ENCODE peak calls at places on chromosomes 7 and 10, in four cellular contexts. B is PC-9, R is A549, H is astrocyte. W is an unnamed sample.

GRCh38 chr7:37448057-37448636 is 517 bp downstream of the ELMO1 start:
- DNase-seq in B (no peak), H (no peak), R (peak; percentile 10), W (no peak)

GRCh38 chr7:16026253-16027020 is 340.0 kb upstream of the MEOX2 start:
- DNase-seq in R (no peak), H (peak; percentile 68), B (no peak), W (peak; percentile 58)

GRCh38 chr7:57370066-57370738 is 79.8 kb upstream of the ZNF716 start:
- DNase-seq in R (no peak), H (no peak), B (no peak), W (no peak)

GRCh38 chr10:71769279-71769823 is 4.0 kb downstream of the VSIR start:
- DNase-seq in H (no peak), B (no peak), R (no peak), W (no peak)

GRCh38 chr10:126437661-126438406 is 49.6 kb upstream of the ADAM12 start:
- DNase-seq in R (no peak), H (no peak), B (no peak), W (no peak)

GRCh38 chr10:87915989-87916388 is 52.6 kb downstream of the PTEN start:
- DNase-seq in H (peak; percentile 38), R (no peak), B (no peak), W (peak; percentile 60)

GRCh38 chr10:48279081-48279751 is 4.7 kb upstream of the FRMPD2 start:
- DNase-seq in R (no peak), B (no peak), H (no peak), W (no peak)

GRCh38 chr10:124569623-124570470 is 108.2 kb downstream of the LHPP start:
- DNase-seq in R (no peak), B (no peak), H (no peak), W (no peak)

GRCh38 chr7:134750083-134751062 is 29.1 kb upstream of the CALD1 start:
- DNase-seq in H (no peak), B (no peak), R (peak; percentile 35), W (no peak)

GRCh38 chr10:113709221-113709838 is 29.6 kb downstream of the CASP7 start:
- DNase-seq in B (no peak), H (peak; percentile 71), R (no peak), W (peak; percentile 92)

GRCh38 chr10:45514283-45515270 is 140.6 kb downstream of the ALOX5 start:
- DNase-seq in R (no peak), B (no peak), H (peak; percentile 31), W (peak; percentile 19)

GRCh38 chr10:78913219-78914059 is 155.3 kb upstream of the ZMIZ1 start:
- DNase-seq in R (no peak), H (no peak), B (no peak), W (no peak)

DNA sequence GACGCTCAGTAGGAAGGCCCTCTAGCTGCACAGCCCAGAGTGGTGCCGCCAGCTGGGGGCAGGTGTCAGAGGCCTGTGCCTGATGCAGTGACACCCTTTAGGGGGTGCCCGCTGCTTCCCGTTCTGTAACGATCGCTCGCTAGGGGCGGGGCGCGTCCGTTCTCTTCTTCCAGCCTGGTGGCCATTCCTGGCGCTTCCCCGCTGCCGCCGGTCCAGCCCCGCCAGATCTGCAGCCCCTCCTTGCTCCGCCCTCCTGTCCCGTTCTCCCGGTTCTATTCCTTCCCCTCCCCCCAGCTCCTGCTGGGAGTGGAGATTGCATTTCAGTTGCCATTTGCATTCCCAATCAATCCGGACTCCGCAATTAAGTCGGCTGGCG is 39.2 kb downstream of the AGAP3 start:
- DNase-seq in R (no peak), H (no peak), B (no peak), W (peak; percentile 54)
- H3K4me3 ChIP-seq in R (no peak overlapping the region), H (peak overlapping the region; percentile 50), B (no peak overlapping the region), W (peak overlapping the region; percentile 68)

GRCh38 chr10:80487791-80488538 is 33.9 kb downstream of the TSPAN14 start:
- DNase-seq in B (no peak), R (no peak), H (no peak), W (no peak)

GRCh38 chr10:80486151-80486692 is 32.1 kb downstream of the TSPAN14 start:
- DNase-seq in B (no peak), R (no peak), H (no peak), W (no peak)

GRCh38 chr10:80486785-80487421 is 32.8 kb downstream of the TSPAN14 start:
- DNase-seq in H (no peak), B (no peak), R (no peak), W (no peak)

GRCh38 chr10:80488539-80489066 is 34.5 kb downstream of the TSPAN14 start:
- DNase-seq in H (no peak), R (no peak), B (no peak), W (no peak)

GRCh38 chr10:80487422-80487785 is 33.3 kb downstream of the TSPAN14 start:
- DNase-seq in B (no peak), H (no peak), R (no peak), W (no peak)
- H3K4me2 ChIP-seq in B (no peak overlapping the region), H (no peak overlapping the region), R (no peak overlapping the region), W (no peak overlapping the region)

DNA sequence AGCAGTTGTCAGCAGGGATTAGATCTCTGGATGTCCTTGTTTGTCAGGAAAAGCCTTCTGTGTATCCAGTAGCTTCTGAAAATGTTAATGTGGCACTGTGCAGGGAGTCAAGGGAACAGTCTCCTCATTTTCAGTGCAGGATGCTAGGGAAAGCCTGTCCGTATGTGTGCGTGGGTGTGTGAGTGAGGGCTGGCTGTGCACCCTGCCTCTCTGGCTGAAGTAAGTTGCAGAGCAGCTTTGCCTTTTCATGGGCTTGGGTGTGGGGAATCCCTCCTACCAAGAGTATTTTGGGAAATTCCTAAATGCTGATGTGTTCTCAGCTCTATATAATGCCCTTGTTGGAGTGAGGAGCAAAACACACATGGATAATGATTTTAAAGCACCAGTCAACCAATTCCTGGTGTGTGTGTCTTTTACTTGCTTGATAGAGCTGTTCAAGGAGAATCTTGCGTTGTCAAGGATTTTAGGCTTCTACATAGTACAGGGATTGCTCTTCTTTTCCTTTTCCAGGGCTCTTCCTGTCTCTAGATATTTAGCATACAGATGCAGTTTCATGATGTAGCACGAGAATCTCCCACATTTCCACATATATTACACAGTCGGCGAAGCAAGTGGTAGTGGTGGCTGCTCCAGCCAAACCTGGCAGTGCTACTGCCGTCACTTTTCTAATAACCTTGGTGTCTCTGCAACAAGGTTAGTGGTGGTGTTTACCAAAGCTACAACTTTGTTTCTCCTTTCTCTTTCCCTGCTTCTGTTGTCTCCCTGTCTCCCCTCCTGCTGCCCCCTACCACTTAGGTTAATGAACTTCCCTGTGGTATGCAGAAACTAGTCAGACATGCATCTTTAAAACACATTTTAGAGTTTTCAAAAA is 92.8 kb downstream of the MCU start:
- DNase-seq in R (no peak), B (peak; percentile 77), H (peak; percentile 91), W (peak; percentile 76)
- H3K4me3 ChIP-seq in R (no peak overlapping the region), B (no peak overlapping the region), H (no peak overlapping the region), W (peak overlapping the region; percentile 45)

GRCh38 chr7:22824760-22825159 is 2.1 kb upstream of the TOMM7 start:
- DNase-seq in H (no peak), R (no peak), B (no peak), W (no peak)
- H3K4me2 ChIP-seq in H (no peak overlapping the region), R (no peak overlapping the region), B (no peak overlapping the region), W (no peak overlapping the region)

GRCh38 chr10:100745882-100746412 is 565 bp downstream of the PAX2 start:
- DNase-seq in H (no peak), R (no peak), B (no peak), W (no peak)

GRCh38 chr10:100746413-100746931 is 1.1 kb downstream of the PAX2 start:
- DNase-seq in H (no peak), B (no peak), R (no peak), W (no peak)

GRCh38 chr10:100744136-100744979 is 1.0 kb upstream of the PAX2 start:
- DNase-seq in H (no peak), B (no peak), R (peak; percentile 33), W (no peak)

GRCh38 chr10:100743626-100744135 is 1.7 kb upstream of the PAX2 start:
- DNase-seq in B (no peak), R (peak; percentile 84), H (peak; percentile 25), W (peak; percentile 45)

DNA sequence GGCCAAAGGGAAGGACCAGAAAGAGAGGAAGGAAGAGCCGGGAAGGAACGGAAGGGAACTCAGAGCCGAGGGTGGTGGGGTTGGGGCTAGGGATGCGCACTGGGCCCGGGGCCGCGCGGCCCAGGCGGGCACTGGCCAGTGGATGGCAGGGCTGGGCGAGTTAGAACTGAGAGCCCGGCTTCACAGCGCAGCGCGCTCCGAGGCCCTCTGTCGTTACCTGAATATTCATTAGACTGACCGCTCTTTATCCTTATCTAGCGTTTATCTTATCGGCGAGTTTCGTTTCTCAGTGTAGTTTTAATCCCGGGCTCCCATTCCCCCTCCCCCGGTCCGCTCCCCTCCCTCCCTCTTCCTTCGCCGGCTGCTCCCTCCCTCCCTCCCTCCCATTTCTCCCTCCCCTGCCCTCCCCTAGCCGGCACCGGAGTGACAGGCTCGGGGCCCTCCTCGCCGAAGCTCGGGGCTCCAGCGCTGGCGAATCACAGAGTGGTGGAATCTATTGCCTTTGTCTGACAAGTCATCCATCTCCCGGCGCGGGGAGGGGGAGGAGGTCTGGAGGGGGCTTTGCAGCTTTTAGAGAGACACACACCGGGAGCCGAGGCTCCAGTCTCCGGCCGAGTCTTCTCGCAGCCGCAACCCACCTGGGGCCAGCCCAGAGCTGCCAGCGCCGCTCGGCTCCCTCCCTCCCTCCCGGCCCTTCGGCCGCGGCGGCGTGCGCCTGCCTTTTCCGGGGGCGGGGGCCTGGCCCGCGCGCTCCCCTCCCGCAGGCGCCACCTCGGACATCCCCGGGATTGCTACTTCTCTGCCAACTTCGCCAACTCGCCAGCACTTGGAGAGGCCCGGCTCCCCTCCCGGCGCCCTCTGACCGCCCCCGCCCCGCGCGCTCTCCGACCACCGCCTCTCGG is at the start of gene PAX2:
- DNase-seq in H (no peak), B (no peak), R (peak; percentile 43), W (no peak)
- H3K4me3 ChIP-seq in H (no peak within 1 kb of the TSS), B (no peak within 1 kb of the TSS), R (peak within 1 kb of the TSS; percentile 50), W (peak within 1 kb of the TSS; percentile 32)

DNA sequence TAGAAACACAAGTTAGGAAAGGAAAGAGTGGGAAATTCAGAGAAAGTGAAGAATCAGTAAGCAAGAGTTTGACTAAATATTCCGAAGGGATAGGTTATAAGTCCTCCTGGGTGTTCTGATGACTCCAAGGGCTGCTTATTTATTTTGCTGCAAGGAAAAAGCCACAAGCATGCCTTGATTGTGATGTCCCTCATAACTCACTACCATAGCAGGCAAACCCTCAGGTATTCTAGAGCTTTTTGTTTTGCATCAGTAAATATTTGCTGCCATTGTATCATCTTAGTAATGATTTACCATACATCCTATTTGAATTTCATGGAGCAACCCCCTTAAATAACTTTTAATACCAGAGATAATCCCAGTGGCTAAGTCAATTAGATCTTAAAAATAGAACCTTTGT is 688.1 kb downstream of the SUGCT start:
- DNase-seq in B (no peak), R (no peak), H (peak; percentile 65), W (no peak)
- H3K4me2 ChIP-seq in B (no peak overlapping the region), R (no peak overlapping the region), H (peak overlapping the region; percentile 47), W (no peak overlapping the region)

DNA sequence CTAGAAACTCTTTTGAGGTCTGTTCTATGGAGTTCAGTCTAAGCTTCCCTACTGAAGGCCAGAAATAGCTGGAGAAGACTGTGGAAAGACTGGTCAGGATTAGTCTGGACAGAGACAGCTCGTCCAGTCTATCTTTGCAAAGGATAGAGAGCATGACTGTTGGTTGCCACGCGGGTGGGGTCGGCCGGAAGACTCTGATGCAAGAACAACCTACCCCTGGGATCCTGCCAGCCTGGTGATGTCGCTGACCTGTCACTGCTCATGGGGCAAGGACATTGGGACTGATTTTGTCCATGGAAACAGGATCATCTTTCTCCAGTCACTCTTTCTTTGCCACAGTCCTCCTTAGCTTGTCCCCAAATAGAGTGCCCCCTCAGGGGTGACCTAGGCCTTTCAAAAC is 337.6 kb upstream of the NPSR1 start:
- DNase-seq in R (no peak), H (no peak), B (no peak), W (no peak)
- H3K4me3 ChIP-seq in R (no peak overlapping the region), H (no peak overlapping the region), B (peak overlapping the region; percentile 43), W (no peak overlapping the region)